ENCODE peak calls at places on chromosomes 13 and 19, in four cellular contexts. B is lung, D is pancreas, L is endodermal cell. H is an unnamed sample. For H3K4me1, the result is how much of the 10 kb centered on the place peaks cover.

GRCh38 chr13:28353679-28354078 is 141.2 kb downstream of the FLT1 start:
- DNase-seq in D (no peak), L (no peak), B (no peak), H (no peak)

GRCh38 chr13:75410207-75410606 is 71.8 kb downstream of the TBC1D4 start:
- DNase-seq in D (no peak), B (no peak), L (no peak), H (no peak)

GRCh38 chr19:39083599-39083982 is 577 bp upstream of the ACP7 start:
- DNase-seq in L (peak), D (no peak), B (no peak), H (no peak)

GRCh38 chr13:112773601-112774447 is 84.0 kb downstream of the ATP11A start:
- DNase-seq in D (no peak), B (no peak), L (no peak), H (no peak)

GRCh38 chr19:19366691-19367396 is 38.6 kb upstream of the GATAD2A start:
- DNase-seq in B (peak), L (peak), D (peak), H (peak)

GRCh38 chr19:23482829-23483228 is 87.6 kb upstream of the ZNF91 start:
- DNase-seq in L (no peak), B (no peak), D (no peak), H (no peak)

GRCh38 chr13:105665284-105665683 is 870.2 kb downstream of the EFNB2 start:
- DNase-seq in L (no peak), B (no peak), D (no peak), H (no peak)

GRCh38 chr19:860481-861098 is 1.1 kb downstream of the CFD start:
- DNase-seq in L (peak), D (no peak), B (peak), H (peak)

GRCh38 chr19:3094638-3095374 is 644 bp downstream of the GNA11 start:
- DNase-seq in B (no peak), D (no peak), L (peak), H (no peak)

GRCh38 chr19:30083125-30083681 is 141.2 kb downstream of the URI1 start:
- DNase-seq in B (no peak), D (no peak), L (no peak), H (no peak)

GRCh38 chr13:20411638-20412342 is 113.9 kb downstream of the CRYL1 start:
- DNase-seq in L (no peak), B (no peak), D (no peak), H (no peak)

GRCh38 chr19:35642798-35643254 is 1.3 kb downstream of the ETV2 start:
- DNase-seq in L (no peak), D (peak), B (no peak), H (no peak)

GRCh38 chr19:45010306-45010705 is 9.0 kb downstream of the RELB start:
- DNase-seq in B (no peak), D (no peak), L (no peak), H (peak)

GRCh38 chr13:97976551-97977375 is 23.3 kb downstream of the IPO5 start:
- DNase-seq in B (no peak), L (peak), D (peak), H (peak)

GRCh38 chr19:48123907-48124675 is 13.5 kb upstream of the PLA2G4C start:
- DNase-seq in D (no peak), B (no peak), L (no peak), H (no peak)

GRCh38 chr13:44170731-44171130 is 202.9 kb upstream of the SERP2 start:
- DNase-seq in B (no peak), L (no peak), D (no peak), H (no peak)

GRCh38 chr13:44322928-44323327 is 50.7 kb upstream of the SERP2 start:
- DNase-seq in D (no peak), L (no peak), B (no peak), H (no peak)

GRCh38 chr13:97222934-97223710 is 989 bp downstream of the MBNL2 start:
- DNase-seq in L (no peak), B (no peak), D (no peak), H (no peak)

GRCh38 chr13:31797154-31797775 is 57.9 kb downstream of the RXFP2 start:
- DNase-seq in L (no peak), D (no peak), B (no peak), H (no peak)

GRCh38 chr13:51549593-51549992 is 34.7 kb upstream of the WDFY2 start:
- DNase-seq in B (no peak), L (no peak), D (no peak), H (no peak)

GRCh38 chr19:4380254-4380727 is 20.1 kb downstream of the SH3GL1 start:
- DNase-seq in D (peak), B (no peak), L (no peak), H (no peak)

GRCh38 chr19:56253737-56254136 is 18.8 kb upstream of the EDDM13 start:
- DNase-seq in B (no peak), L (no peak), D (no peak), H (no peak)

GRCh38 chr13:36706755-36707154 is 32.9 kb downstream of the SERTM1 start:
- DNase-seq in L (no peak), D (no peak), B (no peak), H (no peak)

DNA sequence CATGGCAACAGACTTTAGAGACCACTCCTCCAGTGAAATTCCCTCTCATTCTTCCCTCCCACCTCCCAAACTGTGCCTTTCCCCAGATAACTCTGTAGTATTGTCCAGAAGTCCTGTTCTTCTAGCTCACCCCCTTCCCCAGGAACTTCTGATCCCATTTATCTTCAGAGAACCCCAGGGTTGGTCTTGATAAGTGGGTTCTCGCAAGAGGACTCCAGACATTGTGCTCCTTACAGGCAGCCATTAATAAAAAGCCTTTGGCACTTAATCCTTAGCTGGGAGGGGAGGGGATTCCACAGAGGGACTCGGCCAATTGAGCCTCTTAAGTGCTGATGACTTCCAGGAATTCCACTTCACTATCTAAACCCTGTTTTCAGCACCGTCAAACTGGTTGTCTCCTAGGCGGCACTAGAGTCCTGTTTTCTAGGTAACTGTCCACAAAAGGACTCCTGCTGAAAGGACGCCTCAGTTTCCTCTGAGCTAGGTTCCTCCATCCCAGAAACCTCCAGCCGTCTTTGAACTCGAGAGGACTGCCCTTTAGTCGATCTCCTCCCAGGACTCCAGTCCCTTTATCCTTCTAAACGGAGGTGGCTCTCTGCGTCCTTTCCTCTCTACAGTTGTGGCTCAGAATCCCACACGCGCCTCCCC is 2.0 kb downstream of the LTBP4 start:
- DNase-seq in L (no peak), D (no peak), B (no peak), H (no peak)
- H3K4me1 ChIP-seq in L (under half), D (under half), B (under half), H (under half)

DNA sequence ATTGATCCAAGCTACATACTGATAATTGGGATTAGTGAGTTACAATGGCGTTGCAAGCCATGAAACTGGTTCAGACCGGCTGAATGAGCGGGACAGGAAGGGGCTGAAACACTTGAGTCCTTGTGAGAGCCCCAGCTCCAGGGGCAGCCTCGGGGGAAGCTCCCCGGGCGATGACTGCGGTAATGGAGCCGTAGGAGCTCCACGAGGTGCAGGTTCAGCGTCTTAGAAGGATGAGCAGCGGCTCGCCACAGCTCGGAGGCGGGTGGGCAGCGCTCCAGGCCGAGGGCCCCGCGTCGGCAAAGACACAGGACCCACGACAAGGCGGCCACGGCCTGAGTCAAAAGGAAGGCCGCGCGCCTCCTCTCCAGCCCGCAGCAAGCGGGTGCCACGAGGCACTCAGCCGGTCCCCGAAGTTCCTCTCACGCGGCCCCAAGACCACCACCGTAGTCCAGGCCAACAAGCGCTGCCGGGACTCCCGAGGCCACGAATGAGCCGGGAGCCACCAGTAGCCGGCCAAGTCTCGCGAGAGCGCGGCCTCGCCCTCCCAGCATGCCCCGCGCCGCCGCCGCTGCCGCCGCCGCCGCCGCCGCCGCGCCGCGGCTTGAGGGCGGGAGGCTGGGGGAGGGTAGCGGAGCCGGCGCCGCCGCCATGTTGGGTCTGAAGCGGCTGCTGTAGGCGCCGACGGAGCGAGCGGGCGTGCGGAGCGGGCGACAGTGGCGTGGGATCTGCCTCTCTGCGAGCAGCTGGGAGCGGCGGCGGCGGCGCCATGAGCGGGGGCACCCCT is at the start of gene LSM14A:
- DNase-seq in B (peak), L (peak), D (peak), H (peak)
- H3K4me1 ChIP-seq in B (under half), L (under half), D (under half), H (under half)

GRCh38 chr19:32691952-32692726 is 518 bp downstream of the NUDT19 start:
- DNase-seq in D (peak), L (peak), B (peak), H (no peak)
- H3K4me1 ChIP-seq in D (under half), L (under half), B (under half), H (under half)

GRCh38 chr19:16142032-16142580 is 1.4 kb upstream of the HSH2D start:
- DNase-seq in D (no peak), L (no peak), B (no peak), H (no peak)
- H3K4me1 ChIP-seq in D (under half), L (under half), B (under half), H (under half)

DNA sequence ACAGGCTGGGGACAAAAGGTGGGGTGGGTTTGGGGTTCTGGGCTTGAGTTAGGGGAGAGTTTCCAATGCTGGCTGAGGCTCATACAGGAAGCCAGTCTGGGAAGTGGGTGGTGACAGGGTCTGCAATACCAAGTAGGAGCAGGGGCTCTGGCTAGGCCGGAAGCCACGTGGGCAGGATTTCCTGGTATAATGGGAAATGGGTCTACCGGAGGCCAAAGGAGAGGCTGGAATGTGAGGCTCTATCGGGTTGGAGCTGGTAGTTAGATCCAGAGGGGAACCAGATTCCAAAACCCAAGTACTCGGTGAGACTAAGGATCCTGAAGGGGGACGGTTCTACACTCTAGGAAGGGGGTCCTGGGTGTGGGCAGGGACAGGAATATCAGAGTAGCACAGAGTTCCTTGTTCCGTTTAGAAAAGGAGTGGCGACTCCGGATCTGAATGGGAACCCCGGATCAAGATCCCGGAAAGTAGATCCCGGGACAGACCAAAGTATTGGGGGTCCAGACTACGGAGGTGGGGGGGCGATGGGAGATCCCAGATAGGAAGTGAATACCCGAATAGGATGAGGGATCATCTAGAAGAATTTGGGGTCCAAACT is 802 bp downstream of the CDC37 start:
- DNase-seq in D (no peak), B (no peak), L (peak), H (peak)
- H3K4me1 ChIP-seq in D (under half), B (under half), L (under half), H (under half)